ENCODE peak calls at places on chromosomes 5 and 9, in six cellular contexts. One of them, this sample, is unnamed.

GRCh38 chr5:34676409-34676808 is 20.3 kb downstream of the RAI14 start:
- DNase-seq in T-cell: no peak
- DNase-seq in activated CD4-positive, alpha-beta T cell treated with anti-CD3 and anti-CD28 coated beads for 48 hours: no peak
- DNase-seq in NCI-H524: no peak
- DNase-seq in activated CD4-positive, CD25-positive, alpha-beta regulatory T cell treated with anti-CD3 and anti-CD28 coated beads, Interleukin-2, amount 50 U/mL, for 16 hours: no peak
- DNase-seq in nucleus accumbens: no peak
- DNase-seq in this sample: no peak

GRCh38 chr5:59496524-59497134 is 396.9 kb downstream of the PDE4D start:
- DNase-seq in T-cell: no peak
- DNase-seq in activated CD4-positive, alpha-beta T cell treated with anti-CD3 and anti-CD28 coated beads for 48 hours: peak
- DNase-seq in NCI-H524: no peak
- DNase-seq in activated CD4-positive, CD25-positive, alpha-beta regulatory T cell treated with anti-CD3 and anti-CD28 coated beads, Interleukin-2, amount 50 U/mL, for 16 hours: no peak
- DNase-seq in nucleus accumbens: no peak
- DNase-seq in this sample: no peak

GRCh38 chr9:104780796-104781395 is 17.0 kb downstream of the NIPSNAP3B start:
- DNase-seq in T-cell: no peak
- DNase-seq in activated CD4-positive, alpha-beta T cell treated with anti-CD3 and anti-CD28 coated beads for 48 hours: no peak
- DNase-seq in NCI-H524: no peak
- DNase-seq in activated CD4-positive, CD25-positive, alpha-beta regulatory T cell treated with anti-CD3 and anti-CD28 coated beads, Interleukin-2, amount 50 U/mL, for 16 hours: no peak
- DNase-seq in nucleus accumbens: no peak
- DNase-seq in this sample: no peak

GRCh38 chr5:99543841-99544240 is 615.0 kb upstream of the CHD1 start:
- DNase-seq in T-cell: no peak
- DNase-seq in activated CD4-positive, alpha-beta T cell treated with anti-CD3 and anti-CD28 coated beads for 48 hours: no peak
- DNase-seq in NCI-H524: no peak
- DNase-seq in activated CD4-positive, CD25-positive, alpha-beta regulatory T cell treated with anti-CD3 and anti-CD28 coated beads, Interleukin-2, amount 50 U/mL, for 16 hours: no peak
- DNase-seq in nucleus accumbens: no peak
- DNase-seq in this sample: no peak

GRCh38 chr9:19049872-19050636 is 827 bp downstream of the RRAGA start:
- DNase-seq in T-cell: no peak
- DNase-seq in activated CD4-positive, alpha-beta T cell treated with anti-CD3 and anti-CD28 coated beads for 48 hours: no peak
- DNase-seq in NCI-H524: no peak
- DNase-seq in activated CD4-positive, CD25-positive, alpha-beta regulatory T cell treated with anti-CD3 and anti-CD28 coated beads, Interleukin-2, amount 50 U/mL, for 16 hours: no peak
- DNase-seq in nucleus accumbens: no peak
- DNase-seq in this sample: no peak

GRCh38 chr5:171667341-171668096 is 118.1 kb upstream of the SMIM23 start:
- DNase-seq in T-cell: no peak
- DNase-seq in activated CD4-positive, alpha-beta T cell treated with anti-CD3 and anti-CD28 coated beads for 48 hours: no peak
- DNase-seq in NCI-H524: no peak
- DNase-seq in activated CD4-positive, CD25-positive, alpha-beta regulatory T cell treated with anti-CD3 and anti-CD28 coated beads, Interleukin-2, amount 50 U/mL, for 16 hours: no peak
- DNase-seq in nucleus accumbens: no peak
- DNase-seq in this sample: no peak

GRCh38 chr5:158451203-158451982 is 592.4 kb upstream of the CLINT1 start:
- DNase-seq in T-cell: no peak
- DNase-seq in activated CD4-positive, alpha-beta T cell treated with anti-CD3 and anti-CD28 coated beads for 48 hours: no peak
- DNase-seq in NCI-H524: no peak
- DNase-seq in activated CD4-positive, CD25-positive, alpha-beta regulatory T cell treated with anti-CD3 and anti-CD28 coated beads, Interleukin-2, amount 50 U/mL, for 16 hours: no peak
- DNase-seq in nucleus accumbens: no peak
- DNase-seq in this sample: no peak

GRCh38 chr9:135104761-135105160 is 17.3 kb downstream of the OLFM1 start:
- DNase-seq in T-cell: no peak
- DNase-seq in activated CD4-positive, alpha-beta T cell treated with anti-CD3 and anti-CD28 coated beads for 48 hours: no peak
- DNase-seq in NCI-H524: no peak
- DNase-seq in activated CD4-positive, CD25-positive, alpha-beta regulatory T cell treated with anti-CD3 and anti-CD28 coated beads, Interleukin-2, amount 50 U/mL, for 16 hours: no peak
- DNase-seq in nucleus accumbens: no peak
- DNase-seq in this sample: no peak

GRCh38 chr5:17340363-17340762 is 122.9 kb downstream of the BASP1 start:
- DNase-seq in T-cell: no peak
- DNase-seq in activated CD4-positive, alpha-beta T cell treated with anti-CD3 and anti-CD28 coated beads for 48 hours: no peak
- DNase-seq in NCI-H524: no peak
- DNase-seq in activated CD4-positive, CD25-positive, alpha-beta regulatory T cell treated with anti-CD3 and anti-CD28 coated beads, Interleukin-2, amount 50 U/mL, for 16 hours: no peak
- DNase-seq in nucleus accumbens: no peak
- DNase-seq in this sample: no peak

GRCh38 chr9:109498195-109499060 is at the start of gene PTPN3:
- DNase-seq in T-cell: no peak
- DNase-seq in activated CD4-positive, alpha-beta T cell treated with anti-CD3 and anti-CD28 coated beads for 48 hours: no peak
- DNase-seq in NCI-H524: no peak
- DNase-seq in activated CD4-positive, CD25-positive, alpha-beta regulatory T cell treated with anti-CD3 and anti-CD28 coated beads, Interleukin-2, amount 50 U/mL, for 16 hours: no peak
- DNase-seq in nucleus accumbens: no peak
- DNase-seq in this sample: no peak

GRCh38 chr5:15807861-15808260 is 307.9 kb downstream of the FBXL7 start:
- DNase-seq in T-cell: no peak
- DNase-seq in activated CD4-positive, alpha-beta T cell treated with anti-CD3 and anti-CD28 coated beads for 48 hours: no peak
- DNase-seq in NCI-H524: peak
- DNase-seq in activated CD4-positive, CD25-positive, alpha-beta regulatory T cell treated with anti-CD3 and anti-CD28 coated beads, Interleukin-2, amount 50 U/mL, for 16 hours: no peak
- DNase-seq in nucleus accumbens: peak
- DNase-seq in this sample: no peak

GRCh38 chr5:80083115-80083890 is 48.2 kb downstream of the THBS4 start:
- DNase-seq in T-cell: no peak
- DNase-seq in activated CD4-positive, alpha-beta T cell treated with anti-CD3 and anti-CD28 coated beads for 48 hours: peak
- DNase-seq in NCI-H524: peak
- DNase-seq in activated CD4-positive, CD25-positive, alpha-beta regulatory T cell treated with anti-CD3 and anti-CD28 coated beads, Interleukin-2, amount 50 U/mL, for 16 hours: no peak
- DNase-seq in nucleus accumbens: peak
- DNase-seq in this sample: peak

GRCh38 chr5:41871866-41872265 is 1.6 kb upstream of the OXCT1 start:
- DNase-seq in T-cell: no peak
- DNase-seq in activated CD4-positive, alpha-beta T cell treated with anti-CD3 and anti-CD28 coated beads for 48 hours: no peak
- DNase-seq in NCI-H524: no peak
- DNase-seq in activated CD4-positive, CD25-positive, alpha-beta regulatory T cell treated with anti-CD3 and anti-CD28 coated beads, Interleukin-2, amount 50 U/mL, for 16 hours: no peak
- DNase-seq in nucleus accumbens: peak
- DNase-seq in this sample: no peak

GRCh38 chr5:135169753-135170152 is 135.7 kb upstream of the PITX1 start:
- DNase-seq in T-cell: no peak
- DNase-seq in activated CD4-positive, alpha-beta T cell treated with anti-CD3 and anti-CD28 coated beads for 48 hours: no peak
- DNase-seq in NCI-H524: no peak
- DNase-seq in activated CD4-positive, CD25-positive, alpha-beta regulatory T cell treated with anti-CD3 and anti-CD28 coated beads, Interleukin-2, amount 50 U/mL, for 16 hours: no peak
- DNase-seq in nucleus accumbens: no peak
- DNase-seq in this sample: no peak

GRCh38 chr5:180327166-180327565 is 26.0 kb downstream of the GFPT2 start:
- DNase-seq in T-cell: no peak
- DNase-seq in activated CD4-positive, alpha-beta T cell treated with anti-CD3 and anti-CD28 coated beads for 48 hours: no peak
- DNase-seq in NCI-H524: no peak
- DNase-seq in activated CD4-positive, CD25-positive, alpha-beta regulatory T cell treated with anti-CD3 and anti-CD28 coated beads, Interleukin-2, amount 50 U/mL, for 16 hours: no peak
- DNase-seq in nucleus accumbens: no peak
- DNase-seq in this sample: no peak

GRCh38 chr9:101115062-101115461 is 86.5 kb downstream of the PLPPR1 start:
- DNase-seq in T-cell: no peak
- DNase-seq in activated CD4-positive, alpha-beta T cell treated with anti-CD3 and anti-CD28 coated beads for 48 hours: no peak
- DNase-seq in NCI-H524: no peak
- DNase-seq in activated CD4-positive, CD25-positive, alpha-beta regulatory T cell treated with anti-CD3 and anti-CD28 coated beads, Interleukin-2, amount 50 U/mL, for 16 hours: no peak
- DNase-seq in nucleus accumbens: no peak
- DNase-seq in this sample: no peak

GRCh38 chr5:91850031-91850430 is 466.9 kb upstream of the ARRDC3 start:
- DNase-seq in T-cell: no peak
- DNase-seq in activated CD4-positive, alpha-beta T cell treated with anti-CD3 and anti-CD28 coated beads for 48 hours: no peak
- DNase-seq in NCI-H524: no peak
- DNase-seq in activated CD4-positive, CD25-positive, alpha-beta regulatory T cell treated with anti-CD3 and anti-CD28 coated beads, Interleukin-2, amount 50 U/mL, for 16 hours: no peak
- DNase-seq in nucleus accumbens: no peak
- DNase-seq in this sample: no peak

GRCh38 chr5:135102716-135103696 is 69.0 kb upstream of the PITX1 start:
- DNase-seq in T-cell: no peak
- DNase-seq in activated CD4-positive, alpha-beta T cell treated with anti-CD3 and anti-CD28 coated beads for 48 hours: no peak
- DNase-seq in NCI-H524: no peak
- DNase-seq in activated CD4-positive, CD25-positive, alpha-beta regulatory T cell treated with anti-CD3 and anti-CD28 coated beads, Interleukin-2, amount 50 U/mL, for 16 hours: no peak
- DNase-seq in nucleus accumbens: no peak
- DNase-seq in this sample: no peak

GRCh38 chr9:115015018-115015635 is 84.7 kb upstream of the TNFSF8 start:
- DNase-seq in T-cell: no peak
- DNase-seq in activated CD4-positive, alpha-beta T cell treated with anti-CD3 and anti-CD28 coated beads for 48 hours: no peak
- DNase-seq in NCI-H524: peak
- DNase-seq in activated CD4-positive, CD25-positive, alpha-beta regulatory T cell treated with anti-CD3 and anti-CD28 coated beads, Interleukin-2, amount 50 U/mL, for 16 hours: no peak
- DNase-seq in nucleus accumbens: no peak
- DNase-seq in this sample: no peak

GRCh38 chr9:34412336-34412735 is 35.6 kb upstream of the MYORG start:
- DNase-seq in T-cell: no peak
- DNase-seq in activated CD4-positive, alpha-beta T cell treated with anti-CD3 and anti-CD28 coated beads for 48 hours: no peak
- DNase-seq in NCI-H524: no peak
- DNase-seq in activated CD4-positive, CD25-positive, alpha-beta regulatory T cell treated with anti-CD3 and anti-CD28 coated beads, Interleukin-2, amount 50 U/mL, for 16 hours: no peak
- DNase-seq in nucleus accumbens: no peak
- DNase-seq in this sample: no peak

GRCh38 chr5:34531736-34532135 is 124.4 kb upstream of the RAI14 start:
- DNase-seq in T-cell: no peak
- DNase-seq in activated CD4-positive, alpha-beta T cell treated with anti-CD3 and anti-CD28 coated beads for 48 hours: no peak
- DNase-seq in NCI-H524: no peak
- DNase-seq in activated CD4-positive, CD25-positive, alpha-beta regulatory T cell treated with anti-CD3 and anti-CD28 coated beads, Interleukin-2, amount 50 U/mL, for 16 hours: no peak
- DNase-seq in nucleus accumbens: no peak
- DNase-seq in this sample: no peak

GRCh38 chr9:134418986-134419683 is 92.9 kb downstream of the RXRA start:
- DNase-seq in T-cell: no peak
- DNase-seq in activated CD4-positive, alpha-beta T cell treated with anti-CD3 and anti-CD28 coated beads for 48 hours: no peak
- DNase-seq in NCI-H524: peak
- DNase-seq in activated CD4-positive, CD25-positive, alpha-beta regulatory T cell treated with anti-CD3 and anti-CD28 coated beads, Interleukin-2, amount 50 U/mL, for 16 hours: no peak
- DNase-seq in nucleus accumbens: no peak
- DNase-seq in this sample: no peak

GRCh38 chr5:173237821-173238220 is 2.8 kb upstream of the NKX2-5 start:
- DNase-seq in T-cell: no peak
- DNase-seq in activated CD4-positive, alpha-beta T cell treated with anti-CD3 and anti-CD28 coated beads for 48 hours: no peak
- DNase-seq in NCI-H524: no peak
- DNase-seq in activated CD4-positive, CD25-positive, alpha-beta regulatory T cell treated with anti-CD3 and anti-CD28 coated beads, Interleukin-2, amount 50 U/mL, for 16 hours: no peak
- DNase-seq in nucleus accumbens: no peak
- DNase-seq in this sample: no peak

GRCh38 chr5:118447350-118447749 is 541.0 kb downstream of the DTWD2 start:
- DNase-seq in T-cell: no peak
- DNase-seq in activated CD4-positive, alpha-beta T cell treated with anti-CD3 and anti-CD28 coated beads for 48 hours: no peak
- DNase-seq in NCI-H524: no peak
- DNase-seq in activated CD4-positive, CD25-positive, alpha-beta regulatory T cell treated with anti-CD3 and anti-CD28 coated beads, Interleukin-2, amount 50 U/mL, for 16 hours: no peak
- DNase-seq in nucleus accumbens: no peak
- DNase-seq in this sample: no peak

GRCh38 chr9:93133641-93134017 is 422 bp downstream of the NINJ1 start:
- DNase-seq in T-cell: peak
- DNase-seq in activated CD4-positive, alpha-beta T cell treated with anti-CD3 and anti-CD28 coated beads for 48 hours: peak
- DNase-seq in NCI-H524: no peak
- DNase-seq in activated CD4-positive, CD25-positive, alpha-beta regulatory T cell treated with anti-CD3 and anti-CD28 coated beads, Interleukin-2, amount 50 U/mL, for 16 hours: no peak
- DNase-seq in nucleus accumbens: peak
- DNase-seq in this sample: peak

GRCh38 chr5:10423009-10423408 is 18.7 kb upstream of the ROPN1L start:
- DNase-seq in T-cell: no peak
- DNase-seq in activated CD4-positive, alpha-beta T cell treated with anti-CD3 and anti-CD28 coated beads for 48 hours: no peak
- DNase-seq in NCI-H524: no peak
- DNase-seq in activated CD4-positive, CD25-positive, alpha-beta regulatory T cell treated with anti-CD3 and anti-CD28 coated beads, Interleukin-2, amount 50 U/mL, for 16 hours: no peak
- DNase-seq in nucleus accumbens: no peak
- DNase-seq in this sample: no peak

GRCh38 chr9:21551401-21551800 is 69.3 kb upstream of the IFNE start:
- DNase-seq in T-cell: no peak
- DNase-seq in activated CD4-positive, alpha-beta T cell treated with anti-CD3 and anti-CD28 coated beads for 48 hours: no peak
- DNase-seq in NCI-H524: no peak
- DNase-seq in activated CD4-positive, CD25-positive, alpha-beta regulatory T cell treated with anti-CD3 and anti-CD28 coated beads, Interleukin-2, amount 50 U/mL, for 16 hours: no peak
- DNase-seq in nucleus accumbens: no peak
- DNase-seq in this sample: no peak

GRCh38 chr5:78696637-78697036 is 48.1 kb upstream of the LHFPL2 start:
- DNase-seq in T-cell: no peak
- DNase-seq in activated CD4-positive, alpha-beta T cell treated with anti-CD3 and anti-CD28 coated beads for 48 hours: no peak
- DNase-seq in NCI-H524: no peak
- DNase-seq in activated CD4-positive, CD25-positive, alpha-beta regulatory T cell treated with anti-CD3 and anti-CD28 coated beads, Interleukin-2, amount 50 U/mL, for 16 hours: no peak
- DNase-seq in nucleus accumbens: no peak
- DNase-seq in this sample: no peak

GRCh38 chr5:18457255-18457654 is 823.0 kb downstream of the TAF11L14 start:
- DNase-seq in T-cell: no peak
- DNase-seq in activated CD4-positive, alpha-beta T cell treated with anti-CD3 and anti-CD28 coated beads for 48 hours: no peak
- DNase-seq in NCI-H524: no peak
- DNase-seq in activated CD4-positive, CD25-positive, alpha-beta regulatory T cell treated with anti-CD3 and anti-CD28 coated beads, Interleukin-2, amount 50 U/mL, for 16 hours: no peak
- DNase-seq in nucleus accumbens: no peak
- DNase-seq in this sample: no peak

GRCh38 chr9:97299809-97300414 is 7.5 kb upstream of the CCDC180 start:
- DNase-seq in T-cell: no peak
- DNase-seq in activated CD4-positive, alpha-beta T cell treated with anti-CD3 and anti-CD28 coated beads for 48 hours: no peak
- DNase-seq in NCI-H524: no peak
- DNase-seq in activated CD4-positive, CD25-positive, alpha-beta regulatory T cell treated with anti-CD3 and anti-CD28 coated beads, Interleukin-2, amount 50 U/mL, for 16 hours: no peak
- DNase-seq in nucleus accumbens: no peak
- DNase-seq in this sample: no peak

GRCh38 chr5:135555530-135555929 is 19.8 kb upstream of the NEUROG1 start:
- DNase-seq in T-cell: no peak
- DNase-seq in activated CD4-positive, alpha-beta T cell treated with anti-CD3 and anti-CD28 coated beads for 48 hours: no peak
- DNase-seq in NCI-H524: no peak
- DNase-seq in activated CD4-positive, CD25-positive, alpha-beta regulatory T cell treated with anti-CD3 and anti-CD28 coated beads, Interleukin-2, amount 50 U/mL, for 16 hours: no peak
- DNase-seq in nucleus accumbens: no peak
- DNase-seq in this sample: no peak

GRCh38 chr9:34869390-34869789 is 88.7 kb upstream of the PHF24 start:
- DNase-seq in T-cell: no peak
- DNase-seq in activated CD4-positive, alpha-beta T cell treated with anti-CD3 and anti-CD28 coated beads for 48 hours: no peak
- DNase-seq in NCI-H524: no peak
- DNase-seq in activated CD4-positive, CD25-positive, alpha-beta regulatory T cell treated with anti-CD3 and anti-CD28 coated beads, Interleukin-2, amount 50 U/mL, for 16 hours: no peak
- DNase-seq in nucleus accumbens: no peak
- DNase-seq in this sample: no peak